ENCODE peak calls at places on chromosome 10, in nine cellular contexts. One of them, this sample, is unnamed.

GRCh38 chr10:35336921-35337741 is 822 bp downstream of the CCNY start:
- DNase-seq in KG1: no peak
- DNase-seq in stimulated activated CD8-positive, alpha-beta memory T cell treated with anti-CD3 and anti-CD28 coated beads, Interleukin-15, amount 100 ng/mL, for 24 hours: no peak
- DNase-seq in Right ventricle myocardium superior: peak
- DNase-seq in T-helper 2 cell: no peak
- DNase-seq in omental fat pad: no peak
- DNase-seq in NCI-H1105: peak
- DNase-seq in HuH-7.5: no peak
- DNase-seq in OCI-LY7: peak
- DNase-seq in this sample: no peak

GRCh38 chr10:130799532-130799931 is 512.0 kb downstream of the TCERG1L start:
- DNase-seq in KG1: no peak
- DNase-seq in stimulated activated CD8-positive, alpha-beta memory T cell treated with anti-CD3 and anti-CD28 coated beads, Interleukin-15, amount 100 ng/mL, for 24 hours: no peak
- DNase-seq in Right ventricle myocardium superior: no peak
- DNase-seq in T-helper 2 cell: no peak
- DNase-seq in omental fat pad: no peak
- DNase-seq in NCI-H1105: no peak
- DNase-seq in HuH-7.5: no peak
- DNase-seq in OCI-LY7: no peak
- DNase-seq in this sample: no peak

GRCh38 chr10:44477021-44477420 is 92.1 kb upstream of the CXCL12 start:
- DNase-seq in KG1: no peak
- DNase-seq in stimulated activated CD8-positive, alpha-beta memory T cell treated with anti-CD3 and anti-CD28 coated beads, Interleukin-15, amount 100 ng/mL, for 24 hours: no peak
- DNase-seq in Right ventricle myocardium superior: no peak
- DNase-seq in T-helper 2 cell: no peak
- DNase-seq in omental fat pad: no peak
- DNase-seq in NCI-H1105: no peak
- DNase-seq in HuH-7.5: no peak
- DNase-seq in OCI-LY7: no peak
- DNase-seq in this sample: no peak

GRCh38 chr10:42952358-42952757 is 124.5 kb upstream of the RET start:
- DNase-seq in KG1: no peak
- DNase-seq in stimulated activated CD8-positive, alpha-beta memory T cell treated with anti-CD3 and anti-CD28 coated beads, Interleukin-15, amount 100 ng/mL, for 24 hours: no peak
- DNase-seq in Right ventricle myocardium superior: peak
- DNase-seq in T-helper 2 cell: no peak
- DNase-seq in omental fat pad: peak
- DNase-seq in NCI-H1105: no peak
- DNase-seq in HuH-7.5: peak
- DNase-seq in OCI-LY7: no peak
- DNase-seq in this sample: no peak

GRCh38 chr10:79038841-79039201 is 29.9 kb upstream of the ZMIZ1 start:
- DNase-seq in KG1: no peak
- DNase-seq in stimulated activated CD8-positive, alpha-beta memory T cell treated with anti-CD3 and anti-CD28 coated beads, Interleukin-15, amount 100 ng/mL, for 24 hours: no peak
- DNase-seq in Right ventricle myocardium superior: no peak
- DNase-seq in T-helper 2 cell: no peak
- DNase-seq in omental fat pad: no peak
- DNase-seq in NCI-H1105: no peak
- DNase-seq in HuH-7.5: no peak
- DNase-seq in OCI-LY7: no peak
- DNase-seq in this sample: no peak

GRCh38 chr10:11667756-11668155 is 56.3 kb upstream of the USP6NL start:
- DNase-seq in KG1: no peak
- DNase-seq in stimulated activated CD8-positive, alpha-beta memory T cell treated with anti-CD3 and anti-CD28 coated beads, Interleukin-15, amount 100 ng/mL, for 24 hours: no peak
- DNase-seq in Right ventricle myocardium superior: no peak
- DNase-seq in T-helper 2 cell: no peak
- DNase-seq in omental fat pad: no peak
- DNase-seq in NCI-H1105: no peak
- DNase-seq in HuH-7.5: no peak
- DNase-seq in OCI-LY7: no peak
- DNase-seq in this sample: no peak

GRCh38 chr10:35783305-35783838 is 141.3 kb upstream of the FZD8 start:
- DNase-seq in KG1: no peak
- DNase-seq in stimulated activated CD8-positive, alpha-beta memory T cell treated with anti-CD3 and anti-CD28 coated beads, Interleukin-15, amount 100 ng/mL, for 24 hours: no peak
- DNase-seq in Right ventricle myocardium superior: no peak
- DNase-seq in T-helper 2 cell: no peak
- DNase-seq in omental fat pad: no peak
- DNase-seq in NCI-H1105: no peak
- DNase-seq in HuH-7.5: no peak
- DNase-seq in OCI-LY7: no peak
- DNase-seq in this sample: no peak

GRCh38 chr10:78777466-78778256 is 291.1 kb upstream of the ZMIZ1 start:
- DNase-seq in KG1: no peak
- DNase-seq in stimulated activated CD8-positive, alpha-beta memory T cell treated with anti-CD3 and anti-CD28 coated beads, Interleukin-15, amount 100 ng/mL, for 24 hours: no peak
- DNase-seq in Right ventricle myocardium superior: peak
- DNase-seq in T-helper 2 cell: no peak
- DNase-seq in omental fat pad: peak
- DNase-seq in NCI-H1105: no peak
- DNase-seq in HuH-7.5: no peak
- DNase-seq in OCI-LY7: no peak
- DNase-seq in this sample: peak

GRCh38 chr10:16646474-16647059 is 124.9 kb upstream of the C1QL3 start:
- DNase-seq in KG1: no peak
- DNase-seq in stimulated activated CD8-positive, alpha-beta memory T cell treated with anti-CD3 and anti-CD28 coated beads, Interleukin-15, amount 100 ng/mL, for 24 hours: no peak
- DNase-seq in Right ventricle myocardium superior: no peak
- DNase-seq in T-helper 2 cell: no peak
- DNase-seq in omental fat pad: no peak
- DNase-seq in NCI-H1105: no peak
- DNase-seq in HuH-7.5: no peak
- DNase-seq in OCI-LY7: no peak
- DNase-seq in this sample: no peak

GRCh38 chr10:30705625-30706149 is 76.1 kb upstream of the LYZL2 start:
- DNase-seq in KG1: no peak
- DNase-seq in stimulated activated CD8-positive, alpha-beta memory T cell treated with anti-CD3 and anti-CD28 coated beads, Interleukin-15, amount 100 ng/mL, for 24 hours: no peak
- DNase-seq in Right ventricle myocardium superior: no peak
- DNase-seq in T-helper 2 cell: no peak
- DNase-seq in omental fat pad: no peak
- DNase-seq in NCI-H1105: no peak
- DNase-seq in HuH-7.5: no peak
- DNase-seq in OCI-LY7: peak
- DNase-seq in this sample: no peak

GRCh38 chr10:67665491-67665890 is 30.5 kb downstream of the CTNNA3 start:
- DNase-seq in KG1: no peak
- DNase-seq in stimulated activated CD8-positive, alpha-beta memory T cell treated with anti-CD3 and anti-CD28 coated beads, Interleukin-15, amount 100 ng/mL, for 24 hours: no peak
- DNase-seq in Right ventricle myocardium superior: no peak
- DNase-seq in T-helper 2 cell: no peak
- DNase-seq in omental fat pad: no peak
- DNase-seq in NCI-H1105: no peak
- DNase-seq in HuH-7.5: no peak
- DNase-seq in OCI-LY7: peak
- DNase-seq in this sample: peak

GRCh38 chr10:121886997-121887622 is 40.7 kb downstream of the ATE1 start:
- DNase-seq in KG1: peak
- DNase-seq in stimulated activated CD8-positive, alpha-beta memory T cell treated with anti-CD3 and anti-CD28 coated beads, Interleukin-15, amount 100 ng/mL, for 24 hours: no peak
- DNase-seq in Right ventricle myocardium superior: no peak
- DNase-seq in T-helper 2 cell: peak
- DNase-seq in omental fat pad: no peak
- DNase-seq in NCI-H1105: no peak
- DNase-seq in HuH-7.5: peak
- DNase-seq in OCI-LY7: peak
- DNase-seq in this sample: peak

GRCh38 chr10:129531195-129531968 is 64.3 kb downstream of the MGMT start:
- DNase-seq in KG1: no peak
- DNase-seq in stimulated activated CD8-positive, alpha-beta memory T cell treated with anti-CD3 and anti-CD28 coated beads, Interleukin-15, amount 100 ng/mL, for 24 hours: no peak
- DNase-seq in Right ventricle myocardium superior: no peak
- DNase-seq in T-helper 2 cell: no peak
- DNase-seq in omental fat pad: no peak
- DNase-seq in NCI-H1105: no peak
- DNase-seq in HuH-7.5: no peak
- DNase-seq in OCI-LY7: no peak
- DNase-seq in this sample: no peak

GRCh38 chr10:98308602-98309365 is 40.8 kb upstream of the LOXL4 start:
- DNase-seq in KG1: no peak
- DNase-seq in stimulated activated CD8-positive, alpha-beta memory T cell treated with anti-CD3 and anti-CD28 coated beads, Interleukin-15, amount 100 ng/mL, for 24 hours: no peak
- DNase-seq in Right ventricle myocardium superior: no peak
- DNase-seq in T-helper 2 cell: no peak
- DNase-seq in omental fat pad: no peak
- DNase-seq in NCI-H1105: no peak
- DNase-seq in HuH-7.5: no peak
- DNase-seq in OCI-LY7: no peak
- DNase-seq in this sample: no peak

GRCh38 chr10:80878330-80878729 is 340.6 kb downstream of the SH2D4B start:
- DNase-seq in KG1: no peak
- DNase-seq in stimulated activated CD8-positive, alpha-beta memory T cell treated with anti-CD3 and anti-CD28 coated beads, Interleukin-15, amount 100 ng/mL, for 24 hours: no peak
- DNase-seq in Right ventricle myocardium superior: no peak
- DNase-seq in T-helper 2 cell: no peak
- DNase-seq in omental fat pad: no peak
- DNase-seq in NCI-H1105: no peak
- DNase-seq in HuH-7.5: no peak
- DNase-seq in OCI-LY7: no peak
- DNase-seq in this sample: no peak

GRCh38 chr10:20877986-20878979 is 18.8 kb downstream of the NEBL start:
- DNase-seq in KG1: no peak
- DNase-seq in stimulated activated CD8-positive, alpha-beta memory T cell treated with anti-CD3 and anti-CD28 coated beads, Interleukin-15, amount 100 ng/mL, for 24 hours: no peak
- DNase-seq in Right ventricle myocardium superior: no peak
- DNase-seq in T-helper 2 cell: no peak
- DNase-seq in omental fat pad: no peak
- DNase-seq in NCI-H1105: no peak
- DNase-seq in HuH-7.5: no peak
- DNase-seq in OCI-LY7: no peak
- DNase-seq in this sample: no peak

GRCh38 chr10:48594371-48594770 is 10.5 kb downstream of the ARHGAP22 start:
- DNase-seq in KG1: no peak
- DNase-seq in stimulated activated CD8-positive, alpha-beta memory T cell treated with anti-CD3 and anti-CD28 coated beads, Interleukin-15, amount 100 ng/mL, for 24 hours: no peak
- DNase-seq in Right ventricle myocardium superior: no peak
- DNase-seq in T-helper 2 cell: no peak
- DNase-seq in omental fat pad: no peak
- DNase-seq in NCI-H1105: no peak
- DNase-seq in HuH-7.5: no peak
- DNase-seq in OCI-LY7: no peak
- DNase-seq in this sample: no peak

GRCh38 chr10:43209651-43210141 is 57.2 kb downstream of the RASGEF1A start:
- DNase-seq in KG1: no peak
- DNase-seq in stimulated activated CD8-positive, alpha-beta memory T cell treated with anti-CD3 and anti-CD28 coated beads, Interleukin-15, amount 100 ng/mL, for 24 hours: no peak
- DNase-seq in Right ventricle myocardium superior: peak
- DNase-seq in T-helper 2 cell: no peak
- DNase-seq in omental fat pad: no peak
- DNase-seq in NCI-H1105: no peak
- DNase-seq in HuH-7.5: no peak
- DNase-seq in OCI-LY7: no peak
- DNase-seq in this sample: no peak

GRCh38 chr10:132909491-132910071 is 32.8 kb downstream of the CFAP46 start:
- DNase-seq in KG1: no peak
- DNase-seq in stimulated activated CD8-positive, alpha-beta memory T cell treated with anti-CD3 and anti-CD28 coated beads, Interleukin-15, amount 100 ng/mL, for 24 hours: no peak
- DNase-seq in Right ventricle myocardium superior: peak
- DNase-seq in T-helper 2 cell: no peak
- DNase-seq in omental fat pad: no peak
- DNase-seq in NCI-H1105: no peak
- DNase-seq in HuH-7.5: no peak
- DNase-seq in OCI-LY7: no peak
- DNase-seq in this sample: no peak

GRCh38 chr10:124645496-124646095 is 98.6 kb downstream of the FAM53B start:
- DNase-seq in KG1: no peak
- DNase-seq in stimulated activated CD8-positive, alpha-beta memory T cell treated with anti-CD3 and anti-CD28 coated beads, Interleukin-15, amount 100 ng/mL, for 24 hours: no peak
- DNase-seq in Right ventricle myocardium superior: peak
- DNase-seq in T-helper 2 cell: no peak
- DNase-seq in omental fat pad: no peak
- DNase-seq in NCI-H1105: no peak
- DNase-seq in HuH-7.5: no peak
- DNase-seq in OCI-LY7: no peak
- DNase-seq in this sample: no peak

GRCh38 chr10:113524539-113525490 is 28.0 kb upstream of the HABP2 start:
- DNase-seq in KG1: no peak
- DNase-seq in stimulated activated CD8-positive, alpha-beta memory T cell treated with anti-CD3 and anti-CD28 coated beads, Interleukin-15, amount 100 ng/mL, for 24 hours: no peak
- DNase-seq in Right ventricle myocardium superior: no peak
- DNase-seq in T-helper 2 cell: no peak
- DNase-seq in omental fat pad: no peak
- DNase-seq in NCI-H1105: no peak
- DNase-seq in HuH-7.5: no peak
- DNase-seq in OCI-LY7: no peak
- DNase-seq in this sample: no peak

GRCh38 chr10:3107426-3107961 is 40.1 kb downstream of the PFKP start:
- DNase-seq in KG1: no peak
- DNase-seq in stimulated activated CD8-positive, alpha-beta memory T cell treated with anti-CD3 and anti-CD28 coated beads, Interleukin-15, amount 100 ng/mL, for 24 hours: no peak
- DNase-seq in Right ventricle myocardium superior: peak
- DNase-seq in T-helper 2 cell: no peak
- DNase-seq in omental fat pad: no peak
- DNase-seq in NCI-H1105: no peak
- DNase-seq in HuH-7.5: no peak
- DNase-seq in OCI-LY7: no peak
- DNase-seq in this sample: peak

GRCh38 chr10:50490244-50490643 is 133.5 kb downstream of the SGMS1 start:
- DNase-seq in KG1: no peak
- DNase-seq in stimulated activated CD8-positive, alpha-beta memory T cell treated with anti-CD3 and anti-CD28 coated beads, Interleukin-15, amount 100 ng/mL, for 24 hours: no peak
- DNase-seq in Right ventricle myocardium superior: no peak
- DNase-seq in T-helper 2 cell: no peak
- DNase-seq in omental fat pad: no peak
- DNase-seq in NCI-H1105: no peak
- DNase-seq in HuH-7.5: no peak
- DNase-seq in OCI-LY7: no peak
- DNase-seq in this sample: no peak

GRCh38 chr10:25059990-25060389 is 43.6 kb downstream of the THNSL1 start:
- DNase-seq in KG1: no peak
- DNase-seq in stimulated activated CD8-positive, alpha-beta memory T cell treated with anti-CD3 and anti-CD28 coated beads, Interleukin-15, amount 100 ng/mL, for 24 hours: no peak
- DNase-seq in Right ventricle myocardium superior: peak
- DNase-seq in T-helper 2 cell: no peak
- DNase-seq in omental fat pad: peak
- DNase-seq in NCI-H1105: no peak
- DNase-seq in HuH-7.5: peak
- DNase-seq in OCI-LY7: no peak
- DNase-seq in this sample: no peak

GRCh38 chr10:130108934-130109604 is 1.6 kb downstream of the C10orf143 start:
- DNase-seq in KG1: no peak
- DNase-seq in stimulated activated CD8-positive, alpha-beta memory T cell treated with anti-CD3 and anti-CD28 coated beads, Interleukin-15, amount 100 ng/mL, for 24 hours: no peak
- DNase-seq in Right ventricle myocardium superior: no peak
- DNase-seq in T-helper 2 cell: no peak
- DNase-seq in omental fat pad: no peak
- DNase-seq in NCI-H1105: no peak
- DNase-seq in HuH-7.5: no peak
- DNase-seq in OCI-LY7: peak
- DNase-seq in this sample: peak

GRCh38 chr10:132889556-132889955 is 52.8 kb downstream of the CFAP46 start:
- DNase-seq in KG1: no peak
- DNase-seq in stimulated activated CD8-positive, alpha-beta memory T cell treated with anti-CD3 and anti-CD28 coated beads, Interleukin-15, amount 100 ng/mL, for 24 hours: no peak
- DNase-seq in Right ventricle myocardium superior: no peak
- DNase-seq in T-helper 2 cell: no peak
- DNase-seq in omental fat pad: peak
- DNase-seq in NCI-H1105: no peak
- DNase-seq in HuH-7.5: no peak
- DNase-seq in OCI-LY7: no peak
- DNase-seq in this sample: no peak

GRCh38 chr10:58701398-58702135 is 188.9 kb downstream of the BICC1 start:
- DNase-seq in KG1: no peak
- DNase-seq in stimulated activated CD8-positive, alpha-beta memory T cell treated with anti-CD3 and anti-CD28 coated beads, Interleukin-15, amount 100 ng/mL, for 24 hours: no peak
- DNase-seq in Right ventricle myocardium superior: no peak
- DNase-seq in T-helper 2 cell: no peak
- DNase-seq in omental fat pad: no peak
- DNase-seq in NCI-H1105: no peak
- DNase-seq in HuH-7.5: no peak
- DNase-seq in OCI-LY7: no peak
- DNase-seq in this sample: no peak

GRCh38 chr10:71856619-71857018 is 5.6 kb upstream of the PSAP start:
- DNase-seq in KG1: no peak
- DNase-seq in stimulated activated CD8-positive, alpha-beta memory T cell treated with anti-CD3 and anti-CD28 coated beads, Interleukin-15, amount 100 ng/mL, for 24 hours: no peak
- DNase-seq in Right ventricle myocardium superior: no peak
- DNase-seq in T-helper 2 cell: no peak
- DNase-seq in omental fat pad: no peak
- DNase-seq in NCI-H1105: no peak
- DNase-seq in HuH-7.5: no peak
- DNase-seq in OCI-LY7: no peak
- DNase-seq in this sample: no peak

GRCh38 chr10:59234814-59235429 is 58.5 kb downstream of the PHYHIPL start:
- DNase-seq in KG1: peak
- DNase-seq in stimulated activated CD8-positive, alpha-beta memory T cell treated with anti-CD3 and anti-CD28 coated beads, Interleukin-15, amount 100 ng/mL, for 24 hours: no peak
- DNase-seq in Right ventricle myocardium superior: no peak
- DNase-seq in T-helper 2 cell: no peak
- DNase-seq in omental fat pad: no peak
- DNase-seq in NCI-H1105: peak
- DNase-seq in HuH-7.5: no peak
- DNase-seq in OCI-LY7: peak
- DNase-seq in this sample: peak

GRCh38 chr10:52326382-52326781 is 12.3 kb downstream of the DKK1 start:
- DNase-seq in KG1: no peak
- DNase-seq in stimulated activated CD8-positive, alpha-beta memory T cell treated with anti-CD3 and anti-CD28 coated beads, Interleukin-15, amount 100 ng/mL, for 24 hours: no peak
- DNase-seq in Right ventricle myocardium superior: no peak
- DNase-seq in T-helper 2 cell: no peak
- DNase-seq in omental fat pad: no peak
- DNase-seq in NCI-H1105: no peak
- DNase-seq in HuH-7.5: no peak
- DNase-seq in OCI-LY7: no peak
- DNase-seq in this sample: no peak

GRCh38 chr10:9670911-9671310 is 1346.8 kb upstream of the CELF2 start:
- DNase-seq in KG1: no peak
- DNase-seq in stimulated activated CD8-positive, alpha-beta memory T cell treated with anti-CD3 and anti-CD28 coated beads, Interleukin-15, amount 100 ng/mL, for 24 hours: no peak
- DNase-seq in Right ventricle myocardium superior: no peak
- DNase-seq in T-helper 2 cell: no peak
- DNase-seq in omental fat pad: no peak
- DNase-seq in NCI-H1105: no peak
- DNase-seq in HuH-7.5: no peak
- DNase-seq in OCI-LY7: no peak
- DNase-seq in this sample: no peak

This sample was measured in pons.